ENCODE peak calls at places on chromosomes 3 and 15, in five cellular contexts. B is WTC11, H is heart right ventricle, X is astrocyte of the spinal cord, W is right cardiac atrium. Z is an unnamed sample.

GRCh38 chr3:119536757-119537156 is 22.7 kb downstream of the CD80 start:
- DNase-seq in X (no peak), H (no peak), W (no peak), B (no peak), Z (no peak)

GRCh38 chr15:100775581-100776185 is 103.9 kb upstream of the ALDH1A3 start:
- DNase-seq in W (no peak), H (no peak), X (no peak), B (peak), Z (no peak)

GRCh38 chr3:179421500-179421899 is 29.8 kb downstream of the GNB4 start:
- DNase-seq in H (peak), B (peak), X (peak), W (no peak), Z (peak)

GRCh38 chr3:29764059-29764458 is 483.2 kb downstream of the RBMS3 start:
- DNase-seq in H (no peak), W (no peak), B (no peak), X (peak), Z (peak)

GRCh38 chr15:81723758-81724157 is 322.1 kb downstream of the MEX3B start:
- DNase-seq in X (no peak), W (no peak), H (no peak), B (no peak), Z (no peak)

GRCh38 chr3:5787863-5788488 is 600.5 kb downstream of the EDEM1 start:
- DNase-seq in X (peak), B (no peak), W (peak), H (peak), Z (no peak)

GRCh38 chr15:51089699-51090098 is 5.0 kb downstream of the TNFAIP8L3 start:
- DNase-seq in W (no peak), H (no peak), B (no peak), X (no peak), Z (no peak)

GRCh38 chr15:42549052-42549491 is 434 bp downstream of the HAUS2 start:
- DNase-seq in W (no peak), B (no peak), X (no peak), H (peak), Z (peak)

GRCh38 chr3:110550511-110550910 is 521.1 kb upstream of the NECTIN3 start:
- DNase-seq in W (no peak), X (no peak), B (no peak), H (no peak), Z (no peak)

Z was measured in BE2C.